ENCODE peak calls at places on chromosomes 12 and 14, in six cellular contexts. M, V, U, Z, L and Y are unnamed samples.

GRCh38 chr12:52335598-52336262 is 14.5 kb upstream of the KRT83 start:
- DNase-seq in M (no peak), V (no peak), U (no peak), Z (no peak), L (no peak), Y (no peak)

GRCh38 chr14:21902561-21903199 is 229.1 kb upstream of the OR4E1 start:
- DNase-seq in M (no peak), V (no peak), U (no peak), Z (no peak), L (no peak), Y (no peak)

GRCh38 chr12:125079943-125080645 is 14.9 kb downstream of the AACS start:
- DNase-seq in M (no peak), V (peak), U (no peak), Z (no peak), L (no peak), Y (peak)

GRCh38 chr12:66467932-66468331 is 165.6 kb downstream of the HELB start:
- DNase-seq in M (peak), V (no peak), U (no peak), Z (no peak), L (no peak), Y (no peak)

GRCh38 chr14:71702799-71703198 is 229.4 kb upstream of the RGS6 start:
- DNase-seq in M (no peak), V (no peak), U (no peak), Z (no peak), L (no peak), Y (no peak)

GRCh38 chr12:43836455-43836989 is 641 bp downstream of the TMEM117 start:
- DNase-seq in M (no peak), V (no peak), U (no peak), Z (peak), L (no peak), Y (no peak)

GRCh38 chr14:100271247-100271939 is 32.4 kb downstream of the YY1 start:
- DNase-seq in M (no peak), V (no peak), U (peak), Z (peak), L (no peak), Y (no peak)

GRCh38 chr12:105920161-105920684 is 218.5 kb downstream of the NUAK1 start:
- DNase-seq in M (no peak), V (no peak), U (no peak), Z (no peak), L (no peak), Y (no peak)

GRCh38 chr12:104546575-104546974 is 89.8 kb downstream of the CHST11 start:
- DNase-seq in M (no peak), V (no peak), U (no peak), Z (no peak), L (no peak), Y (no peak)

GRCh38 chr12:68119724-68120211 is 39.8 kb downstream of the IFNG start:
- DNase-seq in M (no peak), V (no peak), U (peak), Z (no peak), L (no peak), Y (no peak)

GRCh38 chr12:132827763-132828703 is 636 bp downstream of the GOLGA3 start:
- DNase-seq in M (no peak), V (peak), U (peak), Z (peak), L (peak), Y (peak)

GRCh38 chr14:77181603-77182437 is at the start of gene TMEM63C:
- DNase-seq in M (peak), V (no peak), U (peak), Z (no peak), L (no peak), Y (peak)

GRCh38 chr14:50242566-50243288 is 11.3 kb upstream of the SOS2 start:
- DNase-seq in M (no peak), V (no peak), U (no peak), Z (no peak), L (no peak), Y (no peak)

GRCh38 chr12:53378222-53378621 is 1.8 kb upstream of the SP1 start:
- DNase-seq in M (no peak), V (no peak), U (no peak), Z (no peak), L (no peak), Y (no peak)

GRCh38 chr12:107488666-107489065 is 196.9 kb upstream of the PWP1 start:
- DNase-seq in M (no peak), V (no peak), U (no peak), Z (no peak), L (no peak), Y (no peak)

GRCh38 chr12:117685115-117685926 is 283.5 kb downstream of the KSR2 start:
- DNase-seq in M (peak), V (peak), U (no peak), Z (peak), L (peak), Y (peak)

GRCh38 chr12:102962532-102962931 is 5.1 kb downstream of the ASCL1 start:
- DNase-seq in M (no peak), V (no peak), U (no peak), Z (no peak), L (no peak), Y (no peak)

GRCh38 chr12:6323340-6323994 is 13.0 kb downstream of the PLEKHG6 start:
- DNase-seq in M (peak), V (peak), U (peak), Z (peak), L (peak), Y (peak)

GRCh38 chr12:57456145-57456700 is 1.1 kb downstream of the INHBE start:
- DNase-seq in M (no peak), V (no peak), U (peak), Z (peak), L (no peak), Y (no peak)